ENCODE peak calls at places on chromosomes 2 and 18, in four cellular contexts. C is EL, P is GM10248, D is fibroblast of mammary gland. E is an unnamed sample.

GRCh38 chr2:206230060-206230890 is 44.2 kb upstream of the ZDBF2 start:
- DNase-seq in C (peak; percentile 5), P (no peak), D (no peak), E (no peak)

GRCh38 chr2:18105929-18106328 is 227.5 kb downstream of the KCNS3 start:
- DNase-seq in C (no peak), P (no peak), D (no peak), E (no peak)

GRCh38 chr18:35345460-35345921 is 1.3 kb upstream of the ZNF24 start:
- DNase-seq in C (no peak), P (peak; percentile 13), D (no peak), E (no peak)

GRCh38 chr2:48943436-48943835 is 187.9 kb upstream of the LHCGR start:
- DNase-seq in C (no peak), P (no peak), D (no peak), E (no peak)

GRCh38 chr2:236113425-236113824 is 54.8 kb downstream of the GBX2 start:
- DNase-seq in C (no peak), P (no peak), D (peak; percentile 4), E (peak; percentile 58)

GRCh38 chr2:24762518-24762917 is 30.7 kb downstream of the PTRHD1 start:
- DNase-seq in C (no peak), P (no peak), D (no peak), E (no peak)

GRCh38 chr2:10390369-10390801 is 57.7 kb downstream of the ODC1 start:
- DNase-seq in C (peak; percentile 67), P (no peak), D (peak; percentile 56), E (no peak)

GRCh38 chr2:58299123-58299522 is 58.0 kb upstream of the FANCL start:
- DNase-seq in C (no peak), P (no peak), D (no peak), E (no peak)

GRCh38 chr2:120867290-120868231 is 131.9 kb downstream of the GLI2 start:
- DNase-seq in C (peak; percentile 89), P (no peak), D (peak; percentile 70), E (peak; percentile 94)

GRCh38 chr2:101704046-101704466 is 6.5 kb downstream of the MAP4K4 start:
- DNase-seq in C (peak; percentile 37), P (no peak), D (peak; percentile 88), E (peak; percentile 83)

GRCh38 chr18:50350699-50351098 is 24.1 kb upstream of the SKA1 start:
- DNase-seq in C (no peak), P (no peak), D (no peak), E (no peak)

GRCh38 chr2:2012505-2012904 is 268.2 kb upstream of the PXDN start:
- DNase-seq in C (no peak), P (no peak), D (no peak), E (no peak)

GRCh38 chr2:144330951-144331651 is 188.8 kb downstream of the ZEB2 start:
- DNase-seq in C (peak; percentile 17), P (no peak), D (peak; percentile 19), E (no peak)

GRCh38 chr2:80054339-80054675 is 250.2 kb downstream of the LRRTM1 start:
- DNase-seq in C (peak; percentile 76), P (no peak), D (no peak), E (no peak)

GRCh38 chr2:119230219-119230618 is 6.6 kb downstream of the STEAP3 start:
- DNase-seq in C (no peak), P (no peak), D (no peak), E (no peak)

GRCh38 chr18:9531791-9532410 is 56.6 kb downstream of the RALBP1 start:
- DNase-seq in C (peak; percentile 41), P (no peak), D (peak; percentile 42), E (no peak)

GRCh38 chr18:50590625-50591024 is 30.7 kb downstream of the MAPK4 start:
- DNase-seq in C (no peak), P (no peak), D (no peak), E (no peak)

GRCh38 chr2:74499269-74499939 is at the start of gene LBX2:
- DNase-seq in C (peak; percentile 36), P (no peak), D (no peak), E (peak; percentile 80)

GRCh38 chr2:28695245-28695647 is 56.4 kb upstream of the PPP1CB start:
- DNase-seq in C (no peak), P (no peak), D (no peak), E (no peak)

GRCh38 chr2:157536815-157537214 is 91.8 kb downstream of the ACVR1C start:
- DNase-seq in C (no peak), P (no peak), D (no peak), E (no peak)

GRCh38 chr2:47272031-47272864 is 117.1 kb upstream of the STPG4 start:
- DNase-seq in C (peak; percentile 80), P (peak; percentile 90), D (peak; percentile 45), E (peak; percentile 94)

GRCh38 chr2:144996225-144996795 is 476.4 kb upstream of the ZEB2 start:
- DNase-seq in C (peak; percentile 79), P (no peak), D (peak; percentile 54), E (no peak)

GRCh38 chr2:31413025-31413424 is 1.5 kb downstream of the XDH start:
- DNase-seq in C (peak; percentile 38), P (no peak), D (peak; percentile 60), E (no peak)

GRCh38 chr2:29367986-29368677 is 252.9 kb downstream of the CLIP4 start:
- DNase-seq in C (peak; percentile 51), P (no peak), D (no peak), E (no peak)

GRCh38 chr18:59623456-59624383 is 73.5 kb downstream of the CCBE1 start:
- DNase-seq in C (peak; percentile 65), P (no peak), D (peak; percentile 80), E (no peak)

E was measured in posterior vena cava.